ENCODE peak calls at places on chromosome 7, in six cellular contexts. I is AG09309, Y is heart left ventricle, A is mammary epithelial cell, U is heart right ventricle, B is DND-41. N is an unnamed sample.

GRCh38 chr7:136698231-136698630 is 170.2 kb upstream of the CHRM2 start:
- DNase-seq in B (no peak), U (no peak), Y (no peak), A (no peak), I (no peak), N (no peak)

GRCh38 chr7:51141451-51141971 is 175.1 kb downstream of the COBL start:
- DNase-seq in A (peak; percentile 48), B (no peak), I (no peak), Y (no peak), U (no peak), N (no peak)

GRCh38 chr7:130733866-130734524 is at the start of gene KLF14:
- DNase-seq in U (peak; percentile 15), Y (no peak), A (peak; percentile 19), I (no peak), B (no peak), N (no peak)

GRCh38 chr7:138649506-138649905 is 51.7 kb downstream of the SVOPL start:
- DNase-seq in Y (no peak), B (no peak), U (no peak), A (peak; percentile 37), I (no peak), N (no peak)

GRCh38 chr7:29499932-29500331 is 63.7 kb upstream of the PRR15 start:
- DNase-seq in A (no peak), I (no peak), U (no peak), Y (no peak), B (no peak), N (no peak)

GRCh38 chr7:113087278-113087998 is 811 bp upstream of the GPR85 start:
- DNase-seq in U (no peak), Y (no peak), A (no peak), B (no peak), I (peak; percentile 83), N (no peak)

GRCh38 chr7:147412109-147412508 is 1178.5 kb upstream of the C7orf33 start:
- DNase-seq in B (no peak), Y (no peak), I (no peak), A (no peak), U (no peak), N (no peak)

GRCh38 chr7:50693475-50693874 is 89.2 kb downstream of the GRB10 start:
- DNase-seq in U (no peak), Y (no peak), B (no peak), A (no peak), I (no peak), N (no peak)

GRCh38 chr7:130961128-130961601 is 227.2 kb upstream of the KLF14 start:
- DNase-seq in A (peak; percentile 96), Y (no peak), U (no peak), B (peak; percentile 89), I (peak; percentile 76), N (no peak)

GRCh38 chr7:84507529-84507928 is 312.9 kb upstream of the SEMA3A start:
- DNase-seq in U (no peak), I (no peak), A (no peak), Y (no peak), B (no peak), N (no peak)

GRCh38 chr7:47406766-47407129 is 175.2 kb downstream of the TNS3 start:
- DNase-seq in U (no peak), A (no peak), B (no peak), Y (no peak), I (no peak), N (no peak)

GRCh38 chr7:87000344-87000743 is 59.1 kb downstream of the ELAPOR2 start:
- DNase-seq in U (no peak), Y (no peak), A (no peak), I (no peak), B (no peak), N (no peak)

GRCh38 chr7:26202019-26202985 is 757 bp downstream of the CBX3 start:
- DNase-seq in B (peak; percentile 76), Y (peak; percentile 64), U (peak; percentile 66), I (no peak), A (no peak), N (peak; percentile 56)

GRCh38 chr7:135447783-135448182 is 62.1 kb downstream of the CNOT4 start:
- DNase-seq in U (no peak), A (no peak), I (no peak), Y (no peak), B (no peak), N (no peak)

GRCh38 chr7:104096683-104097082 is 107.2 kb upstream of the RELN start:
- DNase-seq in U (no peak), A (peak; percentile 36), I (no peak), B (no peak), Y (no peak), N (no peak)

GRCh38 chr7:96034940-96035727 is 262.8 kb downstream of the DYNC1I1 start:
- DNase-seq in U (no peak), A (no peak), Y (no peak), B (no peak), I (no peak), N (no peak)

GRCh38 chr7:111595780-111596179 is 33.5 kb upstream of the IMMP2L start:
- DNase-seq in B (no peak), Y (no peak), U (no peak), A (no peak), I (no peak), N (no peak)

GRCh38 chr7:156533420-156533819 is 107.2 kb upstream of the RNF32 start:
- DNase-seq in B (no peak), A (no peak), I (no peak), U (no peak), Y (no peak), N (no peak)

GRCh38 chr7:30142710-30143109 is 7.9 kb downstream of the MTURN start:
- DNase-seq in Y (no peak), I (peak; percentile 42), A (peak; percentile 63), U (no peak), B (no peak), N (peak; percentile 83)

GRCh38 chr7:108142675-108143259 is 12.6 kb upstream of the LAMB4 start:
- DNase-seq in I (no peak), Y (no peak), B (no peak), A (no peak), U (no peak), N (no peak)

GRCh38 chr7:156219307-156220077 is 407.2 kb upstream of the SHH start:
- DNase-seq in I (no peak), B (no peak), Y (no peak), A (no peak), U (no peak), N (no peak)

GRCh38 chr7:18086165-18087030 is 58.8 kb upstream of the PRPS1L1 start:
- DNase-seq in Y (peak; percentile 66), A (peak; percentile 9), U (peak; percentile 39), I (no peak), B (no peak), N (peak; percentile 67)

GRCh38 chr7:128755816-128756476 is 16.8 kb downstream of the CALU start:
- DNase-seq in A (no peak), B (no peak), U (no peak), I (peak; percentile 89), Y (no peak), N (peak; percentile 73)

N was measured in tibial artery.